ENCODE peak calls at places on chromosomes 11 and 22, in seven cellular contexts. C, D, G, R, Q, V and L are unnamed samples.

GRCh38 chr22:48491451-48491941 is 1336.2 kb downstream of the BRD1 start:
- DNase-seq in C (no peak), D (no peak), G (no peak), R (no peak), Q (peak), V (no peak), L (peak)

GRCh38 chr22:46072030-46072881 is 78.1 kb upstream of the PPARA start:
- DNase-seq in C (peak), D (peak), G (no peak), R (no peak), Q (peak), V (peak), L (peak)

GRCh38 chr11:18789942-18790341 is 1.7 kb downstream of the PTPN5 start:
- DNase-seq in C (no peak), D (no peak), G (no peak), R (no peak), Q (no peak), V (no peak), L (peak)

GRCh38 chr11:47305734-47306483 is 36.0 kb downstream of the MADD start:
- DNase-seq in C (no peak), D (no peak), G (no peak), R (no peak), Q (no peak), V (no peak), L (no peak)

GRCh38 chr11:97567801-97568200 is 1178.0 kb downstream of the JRKL start:
- DNase-seq in C (no peak), D (no peak), G (no peak), R (no peak), Q (no peak), V (peak), L (no peak)

GRCh38 chr11:64007629-64008282 is 21.5 kb downstream of the OTUB1 start:
- DNase-seq in C (no peak), D (peak), G (no peak), R (no peak), Q (peak), V (peak), L (peak)

GRCh38 chr11:46364056-46364455 is 16.8 kb downstream of the DGKZ start:
- DNase-seq in C (no peak), D (no peak), G (no peak), R (no peak), Q (no peak), V (no peak), L (no peak)

GRCh38 chr11:116696381-116696941 is 76.3 kb downstream of the BUD13 start:
- DNase-seq in C (no peak), D (no peak), G (no peak), R (no peak), Q (peak), V (peak), L (peak)

GRCh38 chr11:22234743-22235142 is 41.9 kb downstream of the ANO5 start:
- DNase-seq in C (no peak), D (no peak), G (peak), R (peak), Q (no peak), V (no peak), L (peak)

GRCh38 chr11:27281740-27282139 is 81.3 kb downstream of the CCDC34 start:
- DNase-seq in C (no peak), D (no peak), G (no peak), R (no peak), Q (peak), V (no peak), L (no peak)
- H3K23ac ChIP-seq in C (peak), D (no peak), G (no peak), R (no peak), Q (no peak), V (no peak), L (no peak)

DNA sequence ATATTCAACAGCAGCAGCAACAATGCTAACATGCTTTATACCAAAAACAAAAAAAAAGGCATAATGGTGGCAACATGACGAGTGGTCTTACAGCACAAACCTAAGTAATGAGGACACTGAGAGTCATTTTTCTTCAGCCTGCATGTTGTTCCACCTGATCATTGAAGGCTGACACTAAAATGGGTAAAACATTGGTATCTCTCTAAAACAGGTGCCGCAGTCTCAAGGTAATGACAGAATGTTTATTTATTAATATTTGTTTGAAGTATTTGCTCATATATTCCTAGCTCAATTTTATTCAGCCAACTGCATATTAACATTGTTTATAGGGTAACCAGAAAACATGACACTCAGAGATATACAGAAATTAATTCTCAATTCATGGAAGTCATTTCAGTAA is 8.3 kb upstream of the DEUP1 start:
- DNase-seq in C (no peak), D (no peak), G (no peak), R (no peak), Q (no peak), V (no peak), L (no peak)
- H3K23ac ChIP-seq in C (no peak), D (no peak), G (no peak), R (no peak), Q (no peak), V (no peak), L (no peak)

GRCh38 chr22:27213766-27214581 is 556.6 kb downstream of the MIAT start:
- DNase-seq in C (peak), D (peak), G (no peak), R (no peak), Q (no peak), V (no peak), L (peak)
- H3K23ac ChIP-seq in C (peak), D (no peak), G (no peak), R (no peak), Q (no peak), V (no peak), L (no peak)

DNA sequence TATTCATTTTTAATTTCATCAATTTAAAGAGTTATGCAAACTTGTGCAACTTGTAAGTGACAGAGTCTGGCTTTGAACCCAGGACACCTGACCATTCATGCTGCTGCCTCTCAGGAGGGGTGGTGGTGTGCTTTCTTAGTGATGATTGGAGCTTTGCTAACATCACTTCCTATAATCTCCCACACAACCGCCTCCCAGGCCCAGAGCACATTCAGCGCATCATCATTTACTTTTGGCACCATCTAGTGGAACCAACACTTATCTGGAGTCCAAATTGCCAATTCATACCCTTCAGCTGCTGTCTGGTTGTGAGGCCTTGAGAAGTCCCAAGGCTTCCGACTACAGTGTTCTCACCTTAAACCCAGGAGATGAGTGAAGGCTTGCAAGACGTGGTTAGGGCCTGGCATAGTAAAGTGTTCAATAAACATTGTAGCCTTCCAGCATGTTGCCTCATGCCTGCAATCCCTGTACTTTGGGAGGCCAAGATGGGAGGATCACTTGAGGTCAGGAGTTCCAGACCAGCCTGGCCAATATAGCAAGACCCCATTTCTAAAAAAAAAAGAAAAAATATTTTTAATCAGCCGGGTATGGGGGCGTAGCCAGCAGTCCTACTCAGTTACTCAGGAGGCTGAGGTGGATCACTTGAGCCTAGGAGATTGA is 1.1 kb upstream of the TTLL1 start:
- DNase-seq in C (peak), D (peak), G (no peak), R (no peak), Q (peak), V (peak), L (no peak)
- H3K23ac ChIP-seq in C (no peak), D (no peak), G (no peak), R (no peak), Q (no peak), V (no peak), L (no peak)